ENCODE peak calls at places on chromosomes 4 and X, in seven cellular contexts. Z is LNCaP clone FGC; D is fibroblast of the conjunctiva; G is ACHN; O is posterior cingulate gyrus; U is activated CD4-positive, alpha-beta T cell treated with anti-CD3 and anti-CD28 coated beads, Interleukin-2, amount 10 ng/mL, durations not matched to agents 7 days and 5 days; P is central memory CD4-positive, alpha-beta T cell. T is an unnamed sample.

GRCh38 chr4:7862561-7863200 is 77.0 kb downstream of the AFAP1 start:
- DNase-seq in Z (no peak), D (no peak), G (no peak), O (no peak), U (no peak), P (no peak), T (no peak)

GRCh38 chr4:113094327-113094726 is 44.9 kb downstream of the ANK2 start:
- DNase-seq in Z (no peak), D (no peak), G (no peak), O (no peak), U (no peak), P (no peak), T (no peak)

GRCh38 chrX:135591871-135592270 is 71.4 kb downstream of the INTS6L start:
- DNase-seq in Z (no peak), D (no peak), G (no peak), O (no peak), U (no peak), P (no peak), T (no peak)

GRCh38 chr4:7924570-7924969 is 15.1 kb downstream of the AFAP1 start:
- DNase-seq in Z (no peak), D (no peak), G (no peak), O (no peak), U (no peak), P (no peak), T (no peak)

GRCh38 chr4:140952709-140953108 is 180.6 kb downstream of the RNF150 start:
- DNase-seq in Z (no peak), D (no peak), G (no peak), O (no peak), U (no peak), P (no peak), T (no peak)

GRCh38 chrX:40148189-40148438 is 50.4 kb upstream of the BCOR start:
- DNase-seq in Z (no peak), D (no peak), G (no peak), O (no peak), U (no peak), P (no peak), T (no peak)

GRCh38 chr4:152591361-152591760 is 55.5 kb upstream of the FBXW7 start:
- DNase-seq in Z (no peak), D (no peak), G (no peak), O (no peak), U (peak; percentile 38), P (peak; percentile 16), T (no peak)

GRCh38 chr4:153131478-153132069 is 72.7 kb upstream of the TRIM2 start:
- DNase-seq in Z (no peak), D (no peak), G (no peak), O (peak; percentile 65), U (no peak), P (no peak), T (no peak)

GRCh38 chrX:150844016-150844415 is 54.5 kb downstream of the CD99L2 start:
- DNase-seq in Z (no peak), D (no peak), G (no peak), O (no peak), U (no peak), P (no peak), T (no peak)

GRCh38 chr4:150176559-150176958 is 98.3 kb downstream of the DCLK2 start:
- DNase-seq in Z (no peak), D (peak; percentile 80), G (no peak), O (no peak), U (no peak), P (no peak), T (peak; percentile 94)

GRCh38 chr4:73236151-73236550 is 22.4 kb downstream of the ANKRD17 start:
- DNase-seq in Z (no peak), D (no peak), G (no peak), O (no peak), U (no peak), P (no peak), T (no peak)

GRCh38 chr4:1775731-1776500 is 17.2 kb upstream of the FGFR3 start:
- DNase-seq in Z (no peak), D (no peak), G (peak; percentile 12), O (peak; percentile 53), U (no peak), P (no peak), T (no peak)

GRCh38 chr4:133868856-133869255 is 332.7 kb downstream of the PABPC4L start:
- DNase-seq in Z (no peak), D (no peak), G (no peak), O (no peak), U (no peak), P (no peak), T (no peak)

GRCh38 chr4:168028568-168028967 is 63.8 kb upstream of the ANXA10 start:
- DNase-seq in Z (peak; percentile 28), D (no peak), G (peak; percentile 28), O (no peak), U (no peak), P (no peak), T (no peak)

GRCh38 chrX:134886201-134886600 is 104.6 kb upstream of the SMIM10 start:
- DNase-seq in Z (no peak), D (no peak), G (no peak), O (no peak), U (no peak), P (no peak), T (no peak)

GRCh38 chr4:105971032-105971431 is 75.8 kb downstream of the NPNT start:
- DNase-seq in Z (no peak), D (no peak), G (no peak), O (no peak), U (no peak), P (no peak), T (no peak)

GRCh38 chrX:47513697-47514085 is 30.7 kb upstream of the ZNF41 start:
- DNase-seq in Z (no peak), D (no peak), G (no peak), O (no peak), U (no peak), P (no peak), T (no peak)

GRCh38 chrX:152619897-152620296 is 17.8 kb upstream of the GABRQ start:
- DNase-seq in Z (no peak), D (no peak), G (no peak), O (no peak), U (no peak), P (no peak), T (no peak)

GRCh38 chr4:111330786-111331185 is 707.9 kb upstream of the PITX2 start:
- DNase-seq in Z (no peak), D (no peak), G (no peak), O (no peak), U (no peak), P (no peak), T (no peak)

GRCh38 chr4:36187723-36188333 is 56.5 kb downstream of the ARAP2 start:
- DNase-seq in Z (no peak), D (peak; percentile 17), G (peak; percentile 20), O (no peak), U (no peak), P (no peak), T (no peak)

GRCh38 chr4:183355405-183355804 is 33.2 kb upstream of the CLDN24 start:
- DNase-seq in Z (no peak), D (no peak), G (no peak), O (no peak), U (no peak), P (no peak), T (no peak)

GRCh38 chr4:8818063-8818881 is 53.4 kb downstream of the HMX1 start:
- DNase-seq in Z (no peak), D (no peak), G (no peak), O (peak; percentile 4), U (no peak), P (no peak), T (no peak)

GRCh38 chrX:37876716-37877115 is 29.3 kb upstream of the DYNLT3 start:
- DNase-seq in Z (no peak), D (no peak), G (no peak), O (no peak), U (no peak), P (no peak), T (no peak)

GRCh38 chr4:37383579-37384229 is 139.2 kb downstream of the NWD2 start:
- DNase-seq in Z (peak; percentile 14), D (peak; percentile 1), G (peak; percentile 35), O (no peak), U (peak; percentile 20), P (no peak), T (no peak)

GRCh38 chr4:39975488-39976089 is 2.1 kb downstream of the PDS5A start:
- DNase-seq in Z (no peak), D (no peak), G (no peak), O (no peak), U (no peak), P (no peak), T (no peak)

GRCh38 chrX:69718102-69718501 is 102.2 kb downstream of the EDA start:
- DNase-seq in Z (no peak), D (no peak), G (no peak), O (no peak), U (no peak), P (no peak), T (no peak)

T was measured in AG09319.